ENCODE peak calls at places on chromosomes 3 and 15, in nine cellular contexts. W is GM04504, T is transverse colon, E is cardiac muscle cell, K is activated T-helper 1 cell treated with Interleukin-2 at 50 U/mL for 16 hours, O is NCI-H1436 treated with DMSO at 0.1 percent for 48 hours, L is epithelial cell of proximal tubule, G is OCI-LY7, S is LHCN-M2. C is an unnamed sample.

GRCh38 chr3:50238549-50239026 is 2.6 kb downstream of the GNAI2 start:
- DNase-seq in W (no peak), T (peak; percentile 93), E (no peak), K (no peak), O (no peak), L (no peak), G (no peak), S (no peak), C (no peak)

GRCh38 chr3:62095756-62096155 is 277.6 kb downstream of the FEZF2 start:
- DNase-seq in W (no peak), T (no peak), E (no peak), K (no peak), O (no peak), L (no peak), G (no peak), S (no peak), C (no peak)

GRCh38 chr3:54999159-54999558 is 71.3 kb upstream of the LRTM1 start:
- DNase-seq in W (peak; percentile 80), T (no peak), E (peak; percentile 91), K (no peak), O (no peak), L (peak; percentile 30), G (peak; percentile 8), S (peak; percentile 74), C (no peak)

GRCh38 chr3:61768284-61769012 is 207.1 kb downstream of the PTPRG start:
- DNase-seq in W (no peak), T (peak; percentile 17), E (no peak), K (no peak), O (no peak), L (no peak), G (no peak), S (peak; percentile 13), C (no peak)

GRCh38 chr3:24296441-24297205 is 198.0 kb downstream of the THRB start:
- DNase-seq in W (no peak), T (peak; percentile 13), E (no peak), K (no peak), O (no peak), L (no peak), G (no peak), S (no peak), C (no peak)

GRCh38 chr15:58537033-58537432 is 105.2 kb downstream of the LIPC start:
- DNase-seq in W (no peak), T (no peak), E (no peak), K (no peak), O (no peak), L (no peak), G (no peak), S (no peak), C (no peak)

GRCh38 chr3:181278468-181279238 is 289.1 kb upstream of the DNAJC19 start:
- DNase-seq in W (no peak), T (no peak), E (peak; percentile 3), K (no peak), O (no peak), L (no peak), G (peak; percentile 25), S (no peak), C (no peak)

GRCh38 chr15:60993008-60993407 is 236.1 kb downstream of the RORA start:
- DNase-seq in W (no peak), T (no peak), E (peak; percentile 27), K (no peak), O (no peak), L (no peak), G (no peak), S (peak; percentile 59), C (no peak)

GRCh38 chr15:22989576-22990477 is 9.7 kb upstream of the CYFIP1 start:
- DNase-seq in W (no peak), T (no peak), E (no peak), K (no peak), O (no peak), L (no peak), G (no peak), S (no peak), C (no peak)

GRCh38 chr3:138188013-138188352 is 882 bp downstream of the ARMC8 start:
- DNase-seq in W (no peak), T (no peak), E (peak; percentile 79), K (no peak), O (no peak), L (no peak), G (peak; percentile 57), S (peak; percentile 92), C (no peak)

GRCh38 chr15:52284164-52284563 is 11.4 kb downstream of the MYO5C start:
- DNase-seq in W (no peak), T (no peak), E (peak; percentile 18), K (no peak), O (no peak), L (no peak), G (no peak), S (no peak), C (no peak)

GRCh38 chr3:123755085-123755484 is 129.0 kb downstream of the MYLK start:
- DNase-seq in W (no peak), T (peak; percentile 68), E (no peak), K (no peak), O (no peak), L (peak; percentile 93), G (no peak), S (no peak), C (no peak)

GRCh38 chr3:152073267-152073666 is 195.5 kb upstream of the MBNL1 start:
- DNase-seq in W (peak; percentile 39), T (no peak), E (peak; percentile 69), K (no peak), O (no peak), L (no peak), G (no peak), S (peak; percentile 73), C (no peak)

GRCh38 chr3:41751597-41751996 is 210.3 kb downstream of the ULK4 start:
- DNase-seq in W (no peak), T (no peak), E (no peak), K (no peak), O (no peak), L (no peak), G (no peak), S (no peak), C (no peak)

GRCh38 chr3:127630811-127631714 is 2.1 kb downstream of the PODXL2 start:
- DNase-seq in W (no peak), T (no peak), E (no peak), K (no peak), O (no peak), L (no peak), G (no peak), S (no peak), C (no peak)

GRCh38 chr3:117700573-117701360 is 991.2 kb downstream of the TUSC7 start:
- DNase-seq in W (no peak), T (no peak), E (no peak), K (no peak), O (no peak), L (no peak), G (no peak), S (no peak), C (no peak)

GRCh38 chr3:172074578-172074977 is 35.2 kb downstream of the FNDC3B start:
- DNase-seq in W (no peak), T (no peak), E (no peak), K (no peak), O (no peak), L (no peak), G (no peak), S (no peak), C (no peak)

GRCh38 chr15:43911235-43911661 is 84.4 kb downstream of the WDR76 start:
- DNase-seq in W (peak; percentile 98), T (no peak), E (peak; percentile 93), K (no peak), O (no peak), L (peak; percentile 75), G (no peak), S (peak; percentile 87), C (no peak)

GRCh38 chr3:13069495-13069894 is 3.7 kb downstream of the IQSEC1 start:
- DNase-seq in W (no peak), T (peak; percentile 37), E (no peak), K (peak; percentile 16), O (no peak), L (no peak), G (peak; percentile 85), S (no peak), C (peak; percentile 25)

GRCh38 chr3:169285057-169285990 is 378.2 kb downstream of the MECOM start:
- DNase-seq in W (no peak), T (no peak), E (peak; percentile 71), K (no peak), O (no peak), L (no peak), G (no peak), S (no peak), C (no peak)

GRCh38 chr3:125116311-125117069 is 60.7 kb upstream of the HEG1 start:
- DNase-seq in W (peak; percentile 84), T (no peak), E (peak; percentile 88), K (no peak), O (no peak), L (peak; percentile 63), G (no peak), S (peak; percentile 80), C (no peak)

GRCh38 chr15:78070049-78070698 is 7.3 kb downstream of the TBC1D2B start:
- DNase-seq in W (no peak), T (peak; percentile 56), E (no peak), K (no peak), O (no peak), L (no peak), G (peak; percentile 53), S (no peak), C (no peak)

GRCh38 chr3:73499787-73500186 is 125.0 kb downstream of the PDZRN3 start:
- DNase-seq in W (no peak), T (no peak), E (no peak), K (no peak), O (no peak), L (no peak), G (no peak), S (no peak), C (no peak)

GRCh38 chr15:74656935-74657535 is 38.8 kb downstream of the EDC3 start:
- DNase-seq in W (no peak), T (no peak), E (no peak), K (no peak), O (no peak), L (no peak), G (no peak), S (no peak), C (no peak)

GRCh38 chr3:171165986-171166385 is 139.5 kb upstream of the SLC2A2 start:
- DNase-seq in W (no peak), T (no peak), E (no peak), K (no peak), O (no peak), L (no peak), G (no peak), S (no peak), C (no peak)

GRCh38 chr15:72319360-72319984 is 485 bp downstream of the CELF6 start:
- DNase-seq in W (no peak), T (peak; percentile 58), E (peak; percentile 75), K (peak; percentile 21), O (no peak), L (no peak), G (no peak), S (peak; percentile 34), C (peak; percentile 29)

GRCh38 chr3:111864821-111865656 is 6.0 kb downstream of the PHLDB2 start:
- DNase-seq in W (peak; percentile 32), T (no peak), E (peak; percentile 90), K (no peak), O (no peak), L (peak; percentile 56), G (no peak), S (peak; percentile 55), C (no peak)